ENCODE peak calls at places on chromosomes 2 and 18, in nine cellular contexts. N is GM12865; V is CD8-positive, alpha-beta T cell; Q is fibroblast of lung; K is D721Med; R is naive thymus-derived CD4-positive, alpha-beta T cell; E is NCI-H1930; O is COR-L47; P is neural progenitor cell. T is an unnamed sample.

GRCh38 chr2:10042301-10043161 is 819 bp upstream of the KLF11 start:
- DNase-seq in N (no peak), V (no peak), Q (peak; percentile 58), K (no peak), R (peak; percentile 58), E (no peak), O (no peak), P (peak; percentile 81), T (no peak)

GRCh38 chr2:197011777-197012641 is 85.5 kb upstream of the PGAP1 start:
- DNase-seq in N (peak; percentile 56), V (no peak), Q (peak; percentile 39), K (peak; percentile 29), R (peak; percentile 51), E (peak; percentile 27), O (peak; percentile 43), P (peak; percentile 71), T (peak; percentile 6)

GRCh38 chr2:234957533-234958135 is 5.8 kb downstream of the SH3BP4 start:
- DNase-seq in N (no peak), V (no peak), Q (peak; percentile 87), K (no peak), R (no peak), E (no peak), O (no peak), P (no peak), T (no peak)

GRCh38 chr2:227413371-227413770 is 25.6 kb upstream of the SCYGR1 start:
- DNase-seq in N (no peak), V (no peak), Q (no peak), K (no peak), R (no peak), E (no peak), O (no peak), P (no peak), T (no peak)

GRCh38 chr18:35673682-35674081 is 92.1 kb downstream of the GALNT1 start:
- DNase-seq in N (no peak), V (no peak), Q (no peak), K (no peak), R (no peak), E (no peak), O (no peak), P (no peak), T (no peak)

GRCh38 chr2:70560452-70560851 is 6.8 kb upstream of the TGFA start:
- DNase-seq in N (no peak), V (no peak), Q (no peak), K (no peak), R (no peak), E (no peak), O (no peak), P (no peak), T (no peak)

GRCh38 chr2:68458962-68459361 is 8.1 kb downstream of the FBXO48 start:
- DNase-seq in N (no peak), V (no peak), Q (peak; percentile 80), K (no peak), R (no peak), E (no peak), O (no peak), P (no peak), T (no peak)

GRCh38 chr2:120468136-120468535 is 122.2 kb downstream of the INHBB start:
- DNase-seq in N (no peak), V (no peak), Q (no peak), K (no peak), R (no peak), E (no peak), O (no peak), P (no peak), T (no peak)

GRCh38 chr2:234970467-234970866 is 18.6 kb downstream of the SH3BP4 start:
- DNase-seq in N (no peak), V (no peak), Q (peak; percentile 91), K (no peak), R (no peak), E (no peak), O (no peak), P (no peak), T (no peak)

GRCh38 chr2:13114391-13114790 is 397.7 kb downstream of the TRIB2 start:
- DNase-seq in N (peak; percentile 1), V (no peak), Q (peak; percentile 64), K (no peak), R (no peak), E (no peak), O (no peak), P (no peak), T (no peak)

GRCh38 chr18:9055185-9055584 is 47.3 kb upstream of the NDUFV2 start:
- DNase-seq in N (peak; percentile 56), V (no peak), Q (peak; percentile 90), K (no peak), R (no peak), E (no peak), O (no peak), P (no peak), T (peak; percentile 10)

GRCh38 chr2:15700610-15701325 is 109.1 kb downstream of the DDX1 start:
- DNase-seq in N (no peak), V (no peak), Q (no peak), K (no peak), R (no peak), E (no peak), O (no peak), P (no peak), T (no peak)

GRCh38 chr2:234495076-234495800 is 1.6 kb downstream of the ARL4C start:
- DNase-seq in N (no peak), V (peak; percentile 66), Q (no peak), K (no peak), R (peak; percentile 39), E (no peak), O (no peak), P (peak; percentile 53), T (no peak)

T was measured in brain pericyte.